ENCODE peak calls at places on chromosome 9, in ten cellular contexts. L, V, W, K, G, U, T, J, Y and M are unnamed samples.

GRCh38 chr9:94554078-94554438 is 825 bp upstream of the PCAT7 start:
- DNase-seq in L (no peak), V (no peak), W (no peak), K (no peak), G (no peak), U (no peak), T (no peak), J (no peak), Y (no peak), M (no peak)

GRCh38 chr9:2745560-2746380 is 28.5 kb downstream of the KCNV2 start:
- DNase-seq in L (peak), V (no peak), W (no peak), K (no peak), G (peak), U (no peak), T (no peak), J (no peak), Y (no peak), M (no peak)

GRCh38 chr9:89350988-89351557 is 32.8 kb downstream of the SECISBP2 start:
- DNase-seq in L (no peak), V (no peak), W (no peak), K (no peak), G (no peak), U (no peak), T (no peak), J (no peak), Y (no peak), M (no peak)

GRCh38 chr9:113261917-113262671 is 13.3 kb downstream of the CDC26 start:
- DNase-seq in L (no peak), V (no peak), W (peak), K (no peak), G (peak), U (no peak), T (no peak), J (no peak), Y (no peak), M (no peak)

GRCh38 chr9:35712762-35713400 is 19.1 kb downstream of the TLN1 start:
- DNase-seq in L (no peak), V (no peak), W (no peak), K (no peak), G (no peak), U (no peak), T (no peak), J (no peak), Y (no peak), M (no peak)

GRCh38 chr9:136482046-136482792 is 621 bp downstream of the SEC16A start:
- DNase-seq in L (peak), V (peak), W (peak), K (peak), G (peak), U (peak), T (peak), J (no peak), Y (no peak), M (peak)

GRCh38 chr9:137165250-137165836 is 4.5 kb downstream of the LRRC26 start:
- DNase-seq in L (no peak), V (no peak), W (no peak), K (no peak), G (no peak), U (no peak), T (no peak), J (no peak), Y (no peak), M (no peak)

GRCh38 chr9:135189497-135189896 is 102.0 kb downstream of the OLFM1 start:
- DNase-seq in L (no peak), V (no peak), W (no peak), K (no peak), G (no peak), U (no peak), T (no peak), J (no peak), Y (no peak), M (no peak)

GRCh38 chr9:134960701-134961181 is 43.0 kb upstream of the FCN1 start:
- DNase-seq in L (no peak), V (no peak), W (no peak), K (no peak), G (no peak), U (no peak), T (no peak), J (no peak), Y (no peak), M (no peak)

GRCh38 chr9:89796606-89797005 is 191.8 kb downstream of the GADD45G start:
- DNase-seq in L (no peak), V (no peak), W (no peak), K (no peak), G (no peak), U (no peak), T (no peak), J (no peak), Y (no peak), M (no peak)

GRCh38 chr9:32431940-32432555 is 47.6 kb downstream of the ACO1 start:
- DNase-seq in L (peak), V (peak), W (peak), K (peak), G (peak), U (no peak), T (peak), J (peak), Y (no peak), M (peak)

GRCh38 chr9:136854842-136855460 is 2.8 kb downstream of the MAMDC4 start:
- DNase-seq in L (no peak), V (no peak), W (no peak), K (no peak), G (no peak), U (no peak), T (no peak), J (no peak), Y (no peak), M (no peak)

GRCh38 chr9:108156270-108156998 is 666.9 kb upstream of the KLF4 start:
- DNase-seq in L (no peak), V (peak), W (no peak), K (no peak), G (no peak), U (no peak), T (peak), J (no peak), Y (no peak), M (peak)

GRCh38 chr9:73869261-73869660 is 627.9 kb upstream of the RORB start:
- DNase-seq in L (peak), V (peak), W (peak), K (peak), G (no peak), U (peak), T (peak), J (no peak), Y (peak), M (peak)

GRCh38 chr9:105065119-105066088 is 137.4 kb upstream of the ABCA1 start:
- DNase-seq in L (no peak), V (no peak), W (peak), K (no peak), G (no peak), U (no peak), T (no peak), J (no peak), Y (no peak), M (peak)

GRCh38 chr9:125325821-125326220 is 64.2 kb downstream of the GAPVD1 start:
- DNase-seq in L (no peak), V (peak), W (no peak), K (no peak), G (no peak), U (no peak), T (no peak), J (no peak), Y (no peak), M (no peak)

GRCh38 chr9:27572918-27573698 is at the start of gene C9orf72:
- DNase-seq in L (no peak), V (peak), W (no peak), K (peak), G (peak), U (no peak), T (peak), J (peak), Y (peak), M (peak)

GRCh38 chr9:33127881-33128280 is 39.3 kb downstream of the B4GALT1 start:
- DNase-seq in L (no peak), V (no peak), W (no peak), K (no peak), G (no peak), U (no peak), T (no peak), J (no peak), Y (no peak), M (no peak)

GRCh38 chr9:111533099-111533785 is 8.3 kb downstream of the ZNF483 start:
- DNase-seq in L (no peak), V (peak), W (no peak), K (no peak), G (no peak), U (no peak), T (no peak), J (no peak), Y (no peak), M (no peak)

GRCh38 chr9:79277916-79278447 is 293.8 kb upstream of the TLE4 start:
- DNase-seq in L (no peak), V (no peak), W (no peak), K (no peak), G (peak), U (no peak), T (no peak), J (no peak), Y (no peak), M (no peak)

GRCh38 chr9:133935328-133936040 is 56.6 kb downstream of the VAV2 start:
- DNase-seq in L (no peak), V (no peak), W (peak), K (no peak), G (peak), U (no peak), T (peak), J (no peak), Y (no peak), M (peak)

GRCh38 chr9:83620841-83621636 is 1.9 kb upstream of the IDNK start:
- DNase-seq in L (peak), V (peak), W (peak), K (peak), G (peak), U (no peak), T (peak), J (no peak), Y (peak), M (peak)